ENCODE peak calls at places on chromosomes 13 and 19, in five cellular contexts. D is uterus, U is psoas muscle, A is neural progenitor cell, Z is astrocyte. C is an unnamed sample.

GRCh38 chr19:30073152-30074000 is 131.3 kb downstream of the URI1 start:
- DNase-seq in D (no peak), U (no peak), A (no peak), Z (no peak), C (no peak)

GRCh38 chr19:48623556-48624066 is 4.3 kb downstream of the SPHK2 start:
- DNase-seq in D (no peak), U (no peak), A (peak; percentile 47), Z (no peak), C (no peak)

GRCh38 chr13:107322228-107322627 is 754.3 kb upstream of the ARGLU1 start:
- DNase-seq in D (no peak), U (no peak), A (no peak), Z (no peak), C (no peak)

GRCh38 chr19:12786149-12786870 is 5.0 kb upstream of the JUNB start:
- DNase-seq in D (no peak), U (peak; percentile 65), A (no peak), Z (no peak), C (peak; percentile 57)

GRCh38 chr13:109043561-109044075 is 414.2 kb downstream of the MYO16 start:
- DNase-seq in D (no peak), U (no peak), A (no peak), Z (no peak), C (no peak)

GRCh38 chr19:41116261-41116660 is 2.0 kb downstream of the CYP2F1 start:
- DNase-seq in D (no peak), U (no peak), A (no peak), Z (no peak), C (no peak)

GRCh38 chr19:35288843-35289355 is 3.1 kb upstream of the MAG start:
- DNase-seq in D (no peak), U (no peak), A (no peak), Z (no peak), C (no peak)

GRCh38 chr13:110575322-110576069 is 14.0 kb upstream of the RAB20 start:
- DNase-seq in D (no peak), U (peak; percentile 51), A (peak; percentile 18), Z (no peak), C (peak; percentile 23)

GRCh38 chr13:42039946-42040729 is 8.3 kb upstream of the DGKH start:
- DNase-seq in D (peak; percentile 92), U (peak; percentile 94), A (peak; percentile 87), Z (peak; percentile 80), C (peak; percentile 89)

GRCh38 chr13:19601749-19602725 is 31.4 kb upstream of the MPHOSPH8 start:
- DNase-seq in D (no peak), U (peak; percentile 17), A (peak; percentile 77), Z (peak; percentile 31), C (no peak)

GRCh38 chr19:45099465-45100201 is 6.7 kb downstream of the PPP1R37 start:
- DNase-seq in D (no peak), U (peak; percentile 36), A (peak; percentile 73), Z (no peak), C (peak; percentile 62)

GRCh38 chr19:1507192-1507660 is 5.6 kb downstream of the ADAMTSL5 start:
- DNase-seq in D (no peak), U (no peak), A (no peak), Z (no peak), C (no peak)

GRCh38 chr19:30061557-30062330 is 119.7 kb downstream of the URI1 start:
- DNase-seq in D (no peak), U (no peak), A (no peak), Z (no peak), C (no peak)

GRCh38 chr13:49635599-49636433 is 7.5 kb downstream of the ARL11 start:
- DNase-seq in D (no peak), U (no peak), A (no peak), Z (peak; percentile 59), C (no peak)

GRCh38 chr19:4831351-4832340 is at the start of gene TICAM1:
- DNase-seq in D (peak; percentile 67), U (peak; percentile 79), A (no peak), Z (peak; percentile 39), C (peak; percentile 70)

GRCh38 chr13:51999525-51999924 is 11.7 kb downstream of the ATP7B start:
- DNase-seq in D (no peak), U (peak; percentile 44), A (no peak), Z (peak; percentile 42), C (peak; percentile 67)

GRCh38 chr13:113783966-113784644 is 25.1 kb downstream of the TMEM255B start:
- DNase-seq in D (no peak), U (no peak), A (no peak), Z (no peak), C (no peak)

GRCh38 chr13:70253834-70254233 is 145.6 kb upstream of the KLHL1 start:
- DNase-seq in D (no peak), U (no peak), A (no peak), Z (peak; percentile 18), C (no peak)

GRCh38 chr13:32309812-32310706 is 5.1 kb downstream of the ZAR1L start:
- DNase-seq in D (no peak), U (no peak), A (peak; percentile 63), Z (peak; percentile 40), C (no peak)

GRCh38 chr19:55461974-55462628 is 659 bp upstream of the ISOC2 start:
- DNase-seq in D (no peak), U (no peak), A (no peak), Z (no peak), C (no peak)

GRCh38 chr13:30689752-30690151 is 45.6 kb upstream of the ALOX5AP start:
- DNase-seq in D (no peak), U (no peak), A (no peak), Z (no peak), C (no peak)
- H3K4me3 ChIP-seq in D (no peak overlapping the region), U (peak overlapping the region; percentile 56), A (no peak overlapping the region), Z (no peak overlapping the region), C (no peak overlapping the region)

DNA sequence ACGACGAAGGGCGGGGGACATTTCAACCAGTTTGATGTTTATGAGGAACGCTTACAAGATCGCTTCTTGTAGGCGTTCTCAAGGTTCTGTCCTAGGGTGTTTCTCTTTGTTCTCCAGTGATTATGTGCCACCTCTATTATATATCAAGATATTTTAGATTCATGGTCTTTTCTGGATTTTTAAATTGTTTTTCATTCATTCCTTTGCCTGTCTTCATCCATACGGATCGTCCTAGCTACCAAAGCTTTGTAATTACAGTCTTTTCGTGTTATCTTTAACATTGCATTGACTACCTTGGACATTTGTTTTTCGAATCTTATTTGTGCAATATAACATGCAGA is 342 bp upstream of the EID2 start:
- DNase-seq in D (no peak), U (no peak), A (no peak), Z (no peak), C (no peak)
- H3K27ac ChIP-seq in D (peak overlapping the region; percentile 26), U (no peak overlapping the region), A (no peak overlapping the region), Z (no peak overlapping the region), C (peak overlapping the region; percentile 87)

DNA sequence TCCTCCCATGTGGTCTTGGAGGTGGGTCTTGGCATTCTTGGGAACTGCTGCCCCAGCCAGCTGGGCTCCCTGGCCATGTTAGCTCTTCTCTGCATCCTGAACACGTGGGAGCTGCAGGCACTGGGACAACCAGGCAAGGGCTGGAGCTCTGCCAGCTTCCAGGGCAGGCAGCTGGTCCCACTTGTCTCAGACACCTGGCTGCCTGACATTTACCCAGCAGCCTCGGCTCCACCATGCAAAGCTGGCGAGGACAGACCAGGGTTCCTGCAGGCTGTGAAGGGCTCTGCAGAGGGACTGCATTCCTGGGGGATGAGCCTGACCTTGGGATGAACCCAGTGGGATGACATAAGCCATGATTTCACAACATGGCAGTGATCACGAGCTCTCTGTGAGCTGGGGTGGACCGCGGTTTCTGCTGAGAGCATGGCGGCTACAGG is 99.0 kb upstream of the TSHZ3 start:
- DNase-seq in D (peak; percentile 77), U (peak; percentile 72), A (no peak), Z (peak; percentile 69), C (peak; percentile 27)
- TF ChIP-seq CTCF in D (no peak), U (no peak), A (no peak), Z (no peak), C (no peak)

GRCh38 chr13:27919299-27919933 is 384 bp upstream of the PDX1 start:
- DNase-seq in D (no peak), U (no peak), A (no peak), Z (no peak), C (no peak)

GRCh38 chr13:27918918-27919255 is 913 bp upstream of the PDX1 start:
- DNase-seq in D (no peak), U (no peak), A (no peak), Z (no peak), C (no peak)

GRCh38 chr13:27920677-27921420 is 1.0 kb downstream of the PDX1 start:
- DNase-seq in D (no peak), U (no peak), A (peak; percentile 60), Z (no peak), C (no peak)

GRCh38 chr13:27921421-27921960 is 1.7 kb downstream of the PDX1 start:
- DNase-seq in D (no peak), U (no peak), A (peak; percentile 43), Z (no peak), C (no peak)

DNA sequence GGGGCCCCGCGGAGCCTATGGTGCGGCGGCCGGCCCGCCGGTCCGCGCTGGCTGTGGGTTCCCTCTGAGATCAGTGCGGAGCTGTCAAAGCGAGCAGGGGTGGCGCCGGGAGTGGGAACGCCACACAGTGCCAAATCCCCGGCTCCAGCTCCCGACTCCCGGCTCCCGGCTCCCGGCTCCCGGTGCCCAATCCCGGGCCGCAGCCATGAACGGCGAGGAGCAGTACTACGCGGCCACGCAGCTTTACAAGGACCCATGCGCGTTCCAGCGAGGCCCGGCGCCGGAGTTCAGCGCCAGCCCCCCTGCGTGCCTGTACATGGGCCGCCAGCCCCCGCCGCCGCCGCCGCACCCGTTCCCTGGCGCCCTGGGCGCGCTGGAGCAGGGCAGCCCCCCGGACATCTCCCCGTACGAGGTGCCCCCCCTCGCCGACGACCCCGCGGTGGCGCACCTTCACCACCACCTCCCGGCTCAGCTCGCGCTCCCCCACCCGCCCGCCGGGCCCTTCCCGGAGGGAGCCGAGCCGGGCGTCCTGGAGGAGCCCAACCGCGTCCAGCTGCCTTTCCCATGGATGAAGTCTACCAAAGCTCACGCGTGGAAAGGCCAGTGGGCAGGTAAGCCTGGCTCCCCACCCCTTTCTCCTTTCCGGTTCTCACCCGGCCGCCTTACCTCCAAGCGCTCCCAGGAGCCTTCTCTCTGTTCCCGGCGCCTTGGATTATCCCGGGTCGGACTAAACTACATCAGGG is at the start of gene PDX1:
- DNase-seq in D (no peak), U (no peak), A (peak; percentile 82), Z (no peak), C (no peak)
- H3K4me3 ChIP-seq in D (peak within 1 kb of the TSS; percentile 19), U (peak within 1 kb of the TSS; percentile 61), A (peak within 1 kb of the TSS; percentile 37), Z (no peak within 1 kb of the TSS), C (peak within 1 kb of the TSS; percentile 34)

GRCh38 chr13:98875146-98875729 is 102.6 kb downstream of the DOCK9 start:
- DNase-seq in D (no peak), U (no peak), A (no peak), Z (no peak), C (no peak)
- H3K27ac ChIP-seq in D (no peak overlapping the region), U (no peak overlapping the region), A (no peak overlapping the region), Z (no peak overlapping the region), C (no peak overlapping the region)

DNA sequence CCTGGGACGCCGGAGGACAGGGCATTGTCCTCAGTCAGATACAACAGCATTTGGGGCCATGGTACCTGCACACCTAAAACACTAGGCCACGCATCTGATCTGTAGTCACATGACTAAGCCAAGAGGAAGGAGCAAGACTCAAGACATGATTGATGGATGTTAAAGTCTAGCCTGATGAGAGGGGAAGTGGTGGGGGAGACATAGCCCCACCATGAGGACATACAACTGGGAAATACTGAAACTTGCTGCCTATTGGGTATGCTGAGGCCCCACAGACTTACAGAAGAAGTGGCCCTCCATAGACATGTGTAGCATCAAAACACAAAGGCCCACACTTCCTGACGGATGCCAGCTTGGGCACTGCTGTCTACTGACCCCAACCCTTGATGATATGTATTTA is 1.4 kb upstream of the ICAM4 start:
- DNase-seq in D (no peak), U (no peak), A (no peak), Z (no peak), C (no peak)
- TF ChIP-seq CTCF in D (no peak), U (no peak), A (no peak), Z (no peak), C (no peak)

C was measured in gastrocnemius medialis.